ENCODE peak calls at places on chromosomes 4 and X, in nine cellular contexts. L is stimulated activated CD4-positive, alpha-beta T cell treated with anti-CD3 and anti-CD28 coated beads, Interleukin-15, amount 100 ng/mL, for 1 hour; E is activated CD4-positive, CD25-positive, alpha-beta regulatory T cell treated with anti-CD3 and anti-CD28 coated beads, Interleukin-2, amount 50 U/mL, for 72 hours; Z is activated naive CD8-positive, alpha-beta T cell treated with anti-CD3 and anti-CD28 coated beads for 36 hours; J is activated T-cell treated with anti-CD3 and anti-CD28 coated beads for 24 hours; B is HFFc6; F is HEK293T; H is HT1080; A is hippocampal formation. V is an unnamed sample.

GRCh38 chrX:74923942-74924448 is 1.3 kb downstream of the NEXMIF start:
- DNase-seq in L (no peak), E (no peak), Z (peak; percentile 19), J (peak; percentile 1), B (no peak), F (no peak), H (no peak), A (no peak), V (no peak)

GRCh38 chr4:87108142-87108546 is 112.3 kb downstream of the KLHL8 start:
- DNase-seq in L (no peak), E (no peak), Z (no peak), J (no peak), B (peak; percentile 90), F (no peak), H (peak; percentile 93), A (no peak), V (peak; percentile 89)

GRCh38 chr4:150581611-150582010 is 340 bp upstream of the MAB21L2 start:
- DNase-seq in L (no peak), E (no peak), Z (no peak), J (no peak), B (no peak), F (no peak), H (no peak), A (no peak), V (no peak)

GRCh38 chr4:53805291-53805690 is 214.0 kb upstream of the LNX1 start:
- DNase-seq in L (no peak), E (no peak), Z (no peak), J (no peak), B (no peak), F (no peak), H (no peak), A (no peak), V (no peak)

GRCh38 chr4:74715731-74716435 is 78.4 kb downstream of the BTC start:
- DNase-seq in L (no peak), E (no peak), Z (no peak), J (no peak), B (no peak), F (no peak), H (no peak), A (no peak), V (no peak)

GRCh38 chrX:56978172-56978571 is 17.2 kb downstream of the SPIN3 start:
- DNase-seq in L (no peak), E (no peak), Z (peak; percentile 7), J (peak; percentile 23), B (peak; percentile 35), F (peak; percentile 40), H (peak; percentile 45), A (peak; percentile 0), V (peak; percentile 69)

GRCh38 chr4:144666539-144667175 is 20.7 kb downstream of the HHIP start:
- DNase-seq in L (no peak), E (no peak), Z (no peak), J (no peak), B (peak; percentile 59), F (no peak), H (peak; percentile 73), A (no peak), V (no peak)

GRCh38 chr4:10983274-10983673 is 298.7 kb upstream of the CLNK start:
- DNase-seq in L (no peak), E (no peak), Z (no peak), J (peak; percentile 2), B (no peak), F (no peak), H (no peak), A (no peak), V (no peak)

GRCh38 chr4:15779336-15779735 is 1.2 kb downstream of the CD38 start:
- DNase-seq in L (no peak), E (no peak), Z (no peak), J (no peak), B (no peak), F (no peak), H (no peak), A (peak; percentile 19), V (no peak)

GRCh38 chr4:153728660-153729059 is 31.2 kb downstream of the RNF175 start:
- DNase-seq in L (no peak), E (no peak), Z (no peak), J (no peak), B (no peak), F (no peak), H (no peak), A (no peak), V (no peak)

GRCh38 chr4:77650787-77651186 is 45.2 kb downstream of the CXCL13 start:
- DNase-seq in L (no peak), E (no peak), Z (no peak), J (no peak), B (no peak), F (no peak), H (no peak), A (no peak), V (no peak)

GRCh38 chr4:183492791-183493221 is 12.1 kb upstream of the ING2 start:
- DNase-seq in L (no peak), E (no peak), Z (no peak), J (no peak), B (peak; percentile 95), F (no peak), H (peak; percentile 87), A (no peak), V (peak; percentile 83)

GRCh38 chr4:151198748-151199147 is 78.2 kb upstream of the PRSS48 start:
- DNase-seq in L (no peak), E (no peak), Z (no peak), J (no peak), B (no peak), F (no peak), H (no peak), A (no peak), V (no peak)

GRCh38 chrX:46611658-46612362 is 38.2 kb downstream of the CHST7 start:
- DNase-seq in L (no peak), E (no peak), Z (peak; percentile 2), J (no peak), B (no peak), F (no peak), H (no peak), A (no peak), V (no peak)

GRCh38 chr4:1997712-1998111 is 11.1 kb downstream of the NELFA start:
- DNase-seq in L (no peak), E (no peak), Z (no peak), J (no peak), B (no peak), F (no peak), H (no peak), A (no peak), V (no peak)

GRCh38 chrX:64205735-64206491 is 405 bp upstream of the AMER1 start:
- DNase-seq in L (peak; percentile 76), E (peak; percentile 82), Z (peak; percentile 83), J (peak; percentile 80), B (peak; percentile 90), F (peak; percentile 81), H (peak; percentile 92), A (peak; percentile 91), V (peak; percentile 87)

GRCh38 chr4:1842339-1842895 is 13.5 kb downstream of the LETM1 start:
- DNase-seq in L (no peak), E (no peak), Z (no peak), J (no peak), B (no peak), F (no peak), H (no peak), A (no peak), V (no peak)

GRCh38 chr4:153014460-153014859 is 78.3 kb downstream of the FHDC1 start:
- DNase-seq in L (no peak), E (no peak), Z (no peak), J (no peak), B (peak; percentile 21), F (no peak), H (no peak), A (no peak), V (peak; percentile 9)

GRCh38 chr4:22881416-22881815 is 188.7 kb downstream of the GBA3 start:
- DNase-seq in L (no peak), E (no peak), Z (no peak), J (no peak), B (no peak), F (no peak), H (no peak), A (no peak), V (no peak)

GRCh38 chrX:155334486-155335316 is at the start of gene CLIC2:
- DNase-seq in L (no peak), E (no peak), Z (no peak), J (no peak), B (no peak), F (no peak), H (peak; percentile 80), A (no peak), V (no peak)

GRCh38 chr4:122603156-122603574 is 17.7 kb downstream of the IL21 start:
- DNase-seq in L (no peak), E (no peak), Z (no peak), J (no peak), B (no peak), F (no peak), H (no peak), A (no peak), V (no peak)